ENCODE peak calls at places on chromosomes 2 and 18, in nine cellular contexts. C, R, B, K, Z, A, U, G and V are unnamed samples.

GRCh38 chr2:235595420-235596010 is 101.7 kb downstream of the AGAP1 start:
- DNase-seq in A (peak; percentile 69), K (peak; percentile 16), Z (no peak), U (no peak), B (peak; percentile 77), R (peak; percentile 55), C (peak; percentile 55), G (peak; percentile 78), V (peak; percentile 28)

GRCh38 chr2:241304039-241304670 is 11.3 kb downstream of the HDLBP start:
- DNase-seq in A (no peak), G (no peak), C (no peak), U (no peak), R (no peak), B (no peak), K (no peak), Z (no peak), V (no peak)

GRCh38 chr2:55133467-55134315 is 83.4 kb upstream of the RTN4 start:
- DNase-seq in A (peak; percentile 86), Z (peak; percentile 3), K (no peak), G (peak; percentile 54), C (no peak), U (no peak), B (peak; percentile 96), R (peak; percentile 90), V (no peak)

GRCh38 chr2:237156131-237156856 is 70.6 kb downstream of the COPS8 start:
- DNase-seq in U (no peak), K (peak; percentile 76), Z (peak; percentile 38), B (peak; percentile 93), C (no peak), A (no peak), R (peak; percentile 84), G (no peak), V (no peak)

GRCh38 chr2:35454966-35455638 is 900.5 kb upstream of the CRIM1 start:
- DNase-seq in C (no peak), R (no peak), G (no peak), A (peak; percentile 11), U (no peak), B (no peak), Z (no peak), K (peak; percentile 90), V (peak; percentile 3)

GRCh38 chr2:37232131-37232933 is 874 bp downstream of the NDUFAF7 start:
- DNase-seq in K (no peak), Z (no peak), A (no peak), U (no peak), C (peak; percentile 19), B (peak; percentile 27), R (peak; percentile 14), G (peak; percentile 76), V (no peak)

GRCh38 chr2:72027426-72028161 is 120.1 kb downstream of the CYP26B1 start:
- DNase-seq in G (no peak), U (peak; percentile 35), C (no peak), R (no peak), B (no peak), Z (no peak), A (no peak), K (peak; percentile 37), V (no peak)

GRCh38 chr2:235278771-235279355 is 215.0 kb upstream of the AGAP1 start:
- DNase-seq in B (no peak), A (no peak), R (no peak), Z (no peak), K (no peak), G (no peak), C (no peak), U (no peak), V (no peak)

GRCh38 chr18:46158498-46158897 is 54.3 kb downstream of the HAUS1 start:
- DNase-seq in Z (no peak), R (no peak), K (no peak), U (no peak), G (no peak), C (no peak), B (peak; percentile 26), A (no peak), V (no peak)

GRCh38 chr2:150234787-150235512 is 252.5 kb downstream of the RND3 start:
- DNase-seq in K (no peak), B (peak; percentile 93), A (no peak), C (no peak), G (no peak), Z (no peak), R (peak; percentile 94), U (no peak), V (no peak)

GRCh38 chr2:241390301-241391206 is 34.5 kb downstream of the FARP2 start:
- DNase-seq in K (no peak), A (no peak), U (no peak), Z (no peak), C (no peak), R (no peak), B (no peak), G (no peak), V (no peak)